ENCODE peak calls at places on chromosomes 16 and 17, in four cellular contexts. H is endodermal cell; C is psoas muscle; N is CD8-positive, alpha-beta T cell. E is an unnamed sample.

GRCh38 chr16:11325404-11326083 is 19.7 kb upstream of the RMI2 start:
- DNase-seq in H (no peak), C (no peak), N (no peak), E (no peak)

GRCh38 chr17:8057691-8058114 is 18.8 kb downstream of the ALOX15B start:
- DNase-seq in H (peak; percentile 90), C (no peak), N (peak; percentile 62), E (peak; percentile 55)

GRCh38 chr17:59165933-59166342 is 10.4 kb downstream of the PRR11 start:
- DNase-seq in H (peak; percentile 86), C (no peak), N (no peak), E (no peak)

GRCh38 chr17:63434951-63435571 is 11.0 kb downstream of the CYB561 start:
- DNase-seq in H (peak; percentile 83), C (peak; percentile 70), N (peak; percentile 59), E (peak; percentile 65)

GRCh38 chr16:60414617-60415016 is 1621.6 kb downstream of the CDH8 start:
- DNase-seq in H (no peak), C (no peak), N (no peak), E (no peak)

GRCh38 chr17:81510524-81510797 is 2.1 kb downstream of the ACTG1 start:
- DNase-seq in H (peak; percentile 51), C (no peak), N (no peak), E (no peak)

GRCh38 chr16:67544844-67545664 is 16.4 kb downstream of the RIPOR1 start:
- DNase-seq in H (no peak), C (no peak), N (no peak), E (no peak)

GRCh38 chr16:82317411-82318168 is 147.6 kb upstream of the MPHOSPH6 start:
- DNase-seq in H (no peak), C (no peak), N (no peak), E (no peak)

GRCh38 chr16:1125471-1125870 is 27.4 kb upstream of the CACNA1H start:
- DNase-seq in H (no peak), C (no peak), N (no peak), E (no peak)

GRCh38 chr16:648071-648785 is 937 bp upstream of the WDR90 start:
- DNase-seq in H (peak; percentile 83), C (no peak), N (no peak), E (no peak)

GRCh38 chr17:57956311-57957119 is 1.3 kb upstream of the CUEDC1 start:
- DNase-seq in H (peak; percentile 74), C (no peak), N (peak; percentile 62), E (peak; percentile 57)

GRCh38 chr16:89869911-89870310 is 3.5 kb upstream of the TCF25 start:
- DNase-seq in H (no peak), C (no peak), N (no peak), E (no peak)

GRCh38 chr17:64115871-64116534 is 13.9 kb downstream of the ERN1 start:
- DNase-seq in H (peak; percentile 23), C (no peak), N (no peak), E (no peak)

GRCh38 chr17:77892469-77893143 is 65.9 kb upstream of the TNRC6C start:
- DNase-seq in H (peak; percentile 96), C (no peak), N (no peak), E (no peak)

GRCh38 chr16:4936181-4936990 is 562 bp downstream of the PPL start:
- DNase-seq in H (peak; percentile 85), C (peak; percentile 47), N (no peak), E (peak; percentile 74)

GRCh38 chr16:54431041-54431996 is 144.7 kb upstream of the IRX3 start:
- DNase-seq in H (no peak), C (no peak), N (no peak), E (no peak)

GRCh38 chr16:19929062-19929511 is 44.4 kb upstream of the GPRC5B start:
- DNase-seq in H (no peak), C (no peak), N (no peak), E (no peak)

GRCh38 chr17:75118307-75118706 is 8.5 kb downstream of the ARMC7 start:
- DNase-seq in H (no peak), C (no peak), N (no peak), E (no peak)

GRCh38 chr16:75262104-75262799 is 10.8 kb upstream of the BCAR1 start:
- DNase-seq in H (peak; percentile 45), C (peak; percentile 51), N (no peak), E (no peak)
- H3K4me3 ChIP-seq in H (no peak overlapping the region), C (peak overlapping the region; percentile 100), N (no peak overlapping the region), E (peak overlapping the region; percentile 96)

DNA sequence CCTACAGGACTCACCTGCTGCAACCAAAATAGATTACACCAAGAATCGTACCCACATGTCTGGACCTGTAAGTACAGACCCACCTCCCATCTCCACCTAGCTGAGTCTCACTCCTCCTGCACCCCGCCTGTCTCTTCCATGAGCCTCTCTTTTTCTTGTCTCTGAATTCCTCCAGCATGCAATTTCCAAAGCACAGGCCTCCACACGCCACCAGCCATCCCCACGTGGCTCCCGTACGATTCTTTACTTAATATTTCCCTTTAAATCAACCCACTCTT is 1.2 kb downstream of the RPH3AL start:
- DNase-seq in H (no peak), C (no peak), N (no peak), E (no peak)
- H3K27ac ChIP-seq in H (no peak overlapping the region), C (peak overlapping the region; percentile 72), N (no peak overlapping the region), E (no peak overlapping the region)

DNA sequence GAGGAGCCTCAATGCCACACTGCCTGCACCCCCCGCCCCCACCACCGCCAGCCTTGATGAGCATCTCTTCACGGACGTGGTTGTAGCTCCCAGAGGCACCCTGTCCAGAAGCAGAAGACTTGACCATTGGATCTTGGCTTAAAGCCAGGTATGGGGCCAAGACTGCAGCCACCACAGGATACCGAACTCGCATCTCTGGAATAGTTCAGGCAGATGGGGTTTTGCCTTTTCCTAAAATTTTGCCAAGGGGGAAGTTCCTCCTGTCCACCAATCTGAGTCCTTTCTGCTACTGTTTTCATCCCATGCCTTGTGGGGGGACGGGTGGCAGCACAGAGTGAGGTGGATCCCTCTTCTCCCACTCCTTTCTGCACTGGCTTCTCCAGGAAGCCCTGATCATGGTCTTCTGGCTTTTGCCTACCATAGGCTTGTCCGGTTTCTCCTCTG is 939 bp downstream of the CORO6 start:
- DNase-seq in H (peak; percentile 48), C (peak; percentile 52), N (no peak), E (peak; percentile 74)
- H3K4me3 ChIP-seq in H (no peak overlapping the region), C (peak overlapping the region; percentile 98), N (no peak overlapping the region), E (peak overlapping the region; percentile 86)

GRCh38 chr17:76137351-76138233 is 3.5 kb downstream of the FOXJ1 start:
- DNase-seq in H (peak; percentile 80), C (no peak), N (no peak), E (no peak)
- H3K27ac ChIP-seq in H (peak overlapping the region; percentile 85), C (no peak overlapping the region), N (no peak overlapping the region), E (no peak overlapping the region)

GRCh38 chr17:48915459-48916282 is 7.5 kb downstream of the UBE2Z start:
- DNase-seq in H (no peak), C (peak; percentile 18), N (no peak), E (peak; percentile 25)
- H3K4me3 ChIP-seq in H (no peak overlapping the region), C (no peak overlapping the region), N (no peak overlapping the region), E (no peak overlapping the region)

DNA sequence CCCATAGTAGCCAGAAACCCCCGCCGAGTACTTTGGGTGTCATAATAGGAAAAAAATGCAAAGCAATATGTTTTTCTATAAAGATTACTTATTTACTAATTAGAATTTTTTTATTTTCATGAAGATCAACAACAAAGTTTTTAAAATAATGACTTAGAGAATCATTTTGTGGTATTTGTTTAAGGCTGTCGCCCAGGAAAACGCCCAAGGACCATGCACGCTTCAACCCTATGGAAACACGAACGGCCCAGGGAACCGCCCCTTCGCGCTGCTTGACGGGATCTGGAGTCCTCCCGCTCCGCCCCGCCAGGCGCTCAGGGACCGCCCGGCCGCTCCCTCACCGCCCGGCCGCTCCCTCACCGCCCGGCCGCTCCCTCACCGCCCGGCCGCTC is 408 bp upstream of the KPNA2 start:
- DNase-seq in H (peak; percentile 98), C (peak; percentile 95), N (peak; percentile 86), E (peak; percentile 96)
- H3K27ac ChIP-seq in H (no peak overlapping the region), C (peak overlapping the region; percentile 48), N (no peak overlapping the region), E (peak overlapping the region; percentile 25)

GRCh38 chr16:80936410-80936809 is 70.3 kb downstream of the CMC2 start:
- DNase-seq in H (no peak), C (no peak), N (no peak), E (no peak)

GRCh38 chr16:80935691-80936090 is 71.0 kb downstream of the CMC2 start:
- DNase-seq in H (no peak), C (no peak), N (no peak), E (no peak)

GRCh38 chr16:80931661-80931984 is 75.1 kb downstream of the CMC2 start:
- DNase-seq in H (no peak), C (no peak), N (no peak), E (no peak)

GRCh38 chr16:80931985-80932720 is 74.5 kb downstream of the CMC2 start:
- DNase-seq in H (peak; percentile 87), C (peak; percentile 81), N (no peak), E (peak; percentile 62)

DNA sequence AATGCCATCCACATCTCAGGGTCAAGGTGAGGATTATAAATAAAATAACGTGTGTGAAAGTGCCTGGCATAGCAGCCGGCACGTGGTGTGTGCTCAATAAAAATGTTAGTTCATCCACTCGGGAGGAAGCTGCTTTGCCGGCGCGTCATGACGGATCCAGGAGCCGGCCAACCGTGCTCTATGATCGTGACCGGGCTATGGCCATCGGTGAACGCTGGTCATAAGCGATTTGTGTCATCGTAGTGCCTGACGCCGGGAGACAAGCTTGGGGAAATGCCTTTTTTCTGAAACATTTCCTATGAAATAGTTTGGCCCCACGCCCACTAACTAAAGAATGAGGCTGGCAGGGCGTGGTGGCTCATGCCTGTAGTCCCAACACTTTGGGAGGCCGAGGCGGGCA is 74.0 kb downstream of the CMC2 start:
- DNase-seq in H (no peak), C (peak; percentile 61), N (no peak), E (peak; percentile 80)
- H3K4me3 ChIP-seq in H (peak overlapping the region; percentile 74), C (peak overlapping the region; percentile 72), N (no peak overlapping the region), E (peak overlapping the region; percentile 59)

DNA sequence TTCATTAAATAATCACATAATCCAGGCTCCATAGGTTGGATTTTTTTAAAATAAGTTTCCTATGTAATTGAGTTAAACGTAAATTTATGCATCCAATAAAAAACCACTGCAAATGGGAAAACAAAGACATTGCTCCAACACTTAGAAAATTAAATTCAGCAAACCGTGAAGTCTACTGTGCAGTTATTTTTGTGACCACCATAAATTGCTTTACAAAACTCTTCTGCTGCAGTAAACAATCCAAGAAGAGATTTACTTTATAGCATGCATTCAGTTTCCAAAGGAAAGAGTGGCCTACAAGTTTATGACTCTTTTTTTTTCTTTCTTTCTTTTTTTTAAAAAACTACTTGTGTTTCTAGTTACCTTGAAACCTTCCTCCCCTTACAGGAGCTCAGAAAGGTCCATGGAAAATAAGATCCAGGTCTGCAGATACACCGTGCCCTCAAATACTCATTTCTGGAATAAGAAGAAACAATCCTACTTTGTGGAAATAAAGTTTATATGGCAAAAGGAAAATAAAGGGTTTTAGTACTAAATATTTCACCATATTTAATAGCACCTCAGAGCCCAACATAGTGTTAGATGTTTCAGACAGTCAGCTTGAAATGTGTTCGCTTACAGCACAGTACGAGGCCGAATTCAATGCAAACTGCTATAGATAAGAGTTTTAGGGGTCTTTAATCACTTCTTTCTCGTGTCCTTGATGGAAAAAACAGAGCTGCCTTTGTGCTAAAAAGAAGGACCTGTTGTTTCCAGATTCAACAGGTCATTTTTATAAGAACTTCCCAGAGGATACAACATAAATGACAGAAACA is 3.2 kb downstream of the HS3ST3A1 start:
- DNase-seq in H (no peak), C (no peak), N (no peak), E (no peak)
- H3K27ac ChIP-seq in H (no peak overlapping the region), C (no peak overlapping the region), N (no peak overlapping the region), E (no peak overlapping the region)